ENCODE peak calls at places on chromosomes 5 and 9, in ten cellular contexts. I is HFF-Myc; F is nephron progenitor cell; M is activated CD8-positive, alpha-beta T cell treated with anti-CD3 and anti-CD28 coated beads for 36 hours; G is CD8-positive, alpha-beta T cell; L is Calu3; Y is H1; R is fibroblast of pulmonary artery; D is GM10248; X is uterus. V is an unnamed sample.

GRCh38 chr5:17396247-17396646 is 101.8 kb upstream of the TAF11L2 start:
- DNase-seq in I (no peak), L (no peak), G (no peak), Y (no peak), D (no peak), M (no peak), R (no peak), X (no peak), F (no peak), V (no peak)

GRCh38 chr5:139037732-139038131 is 160.4 kb downstream of the SIL1 start:
- DNase-seq in I (no peak), Y (no peak), G (no peak), F (no peak), M (no peak), R (no peak), D (no peak), X (no peak), L (no peak), V (no peak)

GRCh38 chr5:141349917-141350619 is at the start of gene PCDHGB1:
- DNase-seq in I (no peak), M (peak; percentile 56), G (no peak), D (peak; percentile 68), Y (peak; percentile 83), L (no peak), R (peak; percentile 66), F (peak; percentile 38), X (no peak), V (peak; percentile 76)

GRCh38 chr5:9365501-9365900 is 180.4 kb downstream of the SEMA5A start:
- DNase-seq in I (no peak), Y (no peak), L (no peak), R (no peak), D (no peak), M (no peak), G (no peak), X (no peak), F (no peak), V (no peak)

GRCh38 chr9:134629061-134629585 is 12.5 kb upstream of the COL5A1 start:
- DNase-seq in R (no peak), Y (no peak), F (no peak), I (no peak), G (no peak), D (no peak), X (peak; percentile 5), L (no peak), M (no peak), V (no peak)

GRCh38 chr5:141369994-141370848 is at the start of gene PCDHGB3:
- DNase-seq in R (peak; percentile 77), I (no peak), L (peak; percentile 41), M (peak; percentile 48), X (no peak), G (no peak), D (peak; percentile 74), Y (no peak), F (no peak), V (peak; percentile 57)

GRCh38 chr9:121499427-121500164 is at the start of gene GGTA1:
- DNase-seq in D (peak; percentile 52), M (peak; percentile 20), Y (peak; percentile 71), L (peak; percentile 14), I (no peak), G (no peak), F (peak; percentile 72), X (peak; percentile 48), R (peak; percentile 71), V (peak; percentile 72)

GRCh38 chr5:125274938-125275759 is 528.7 kb upstream of the ZNF608 start:
- DNase-seq in M (no peak), D (no peak), F (no peak), I (no peak), G (no peak), L (no peak), Y (no peak), X (peak; percentile 17), R (peak; percentile 14), V (no peak)

GRCh38 chr9:137470785-137471184 is 11.7 kb upstream of the NSMF start:
- DNase-seq in I (no peak), X (no peak), G (no peak), D (no peak), R (no peak), L (no peak), Y (no peak), F (no peak), M (peak; percentile 65), V (no peak)

GRCh38 chr5:1178529-1179382 is 22.6 kb upstream of the SLC6A19 start:
- DNase-seq in Y (no peak), I (no peak), G (no peak), M (no peak), D (no peak), X (no peak), R (no peak), F (no peak), L (no peak), V (no peak)

GRCh38 chr5:407801-408268 is 35.1 kb upstream of the EXOC3 start:
- DNase-seq in I (no peak), X (no peak), F (no peak), Y (no peak), G (peak; percentile 11), R (no peak), M (no peak), L (no peak), D (no peak), V (no peak)

GRCh38 chr9:36566813-36567217 is 5.9 kb upstream of the MELK start:
- DNase-seq in X (no peak), L (no peak), I (no peak), D (no peak), Y (no peak), G (no peak), F (no peak), M (no peak), R (peak; percentile 23), V (no peak)

GRCh38 chr5:58683567-58683966 is 100.7 kb downstream of the RAB3C start:
- DNase-seq in G (no peak), F (no peak), R (no peak), L (no peak), D (no peak), X (no peak), I (no peak), M (no peak), Y (no peak), V (no peak)

GRCh38 chr9:92728831-92729734 is 35.5 kb downstream of the BICD2 start:
- DNase-seq in Y (peak; percentile 39), X (no peak), M (no peak), D (peak; percentile 75), L (no peak), F (peak; percentile 30), I (no peak), G (peak; percentile 44), R (no peak), V (peak; percentile 80)
- TF ChIP-seq CTCF in Y (peak; percentile 64), X (no peak), M (no peak), D (peak; percentile 44), L (no peak), F (no peak), I (peak; percentile 71), G (no peak), R (no peak), V (no peak)

DNA sequence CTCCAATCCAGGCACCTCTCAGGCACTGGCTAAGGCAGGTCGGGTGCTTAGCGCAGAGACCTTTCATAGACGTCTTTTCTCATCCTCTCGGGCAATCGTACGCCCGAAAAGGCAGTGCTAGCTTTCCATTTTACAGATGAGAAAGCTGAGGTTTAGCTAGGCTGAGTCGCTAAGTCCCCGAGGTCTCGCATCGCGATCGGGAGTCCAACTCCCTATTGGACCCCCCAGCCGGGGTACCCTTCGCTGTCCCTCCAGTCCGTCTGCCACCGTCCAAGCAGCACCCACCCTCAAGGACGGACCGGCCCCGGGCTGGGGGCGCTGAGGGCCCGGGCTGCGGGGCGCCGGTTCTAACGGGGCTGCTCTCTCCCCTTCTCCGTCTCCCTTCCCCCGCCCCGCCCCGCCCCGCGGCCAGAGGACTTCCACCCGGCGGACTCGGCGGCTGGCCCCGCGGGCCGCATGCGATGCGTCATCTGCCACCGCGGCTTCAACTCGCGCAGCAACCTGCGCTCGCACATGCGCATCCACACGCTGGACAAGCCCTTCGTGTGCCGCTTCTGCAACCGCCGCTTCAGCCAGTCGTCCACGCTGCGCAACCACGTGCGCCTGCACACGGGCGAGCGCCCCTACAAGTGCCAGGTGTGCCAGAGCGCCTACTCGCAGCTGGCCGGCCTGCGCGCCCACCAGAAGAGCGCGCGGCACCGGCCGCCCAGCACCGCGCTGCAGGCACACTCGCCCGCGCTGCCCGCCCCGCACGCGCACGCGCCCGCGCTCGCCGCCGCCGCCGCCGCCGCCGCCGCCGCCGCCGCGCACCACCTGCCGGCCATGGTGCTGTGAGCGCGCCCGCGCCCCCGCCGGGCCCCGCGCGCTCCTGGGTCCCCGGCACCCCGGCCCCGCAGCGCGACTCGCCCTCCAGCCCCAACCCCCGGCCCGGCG is 12.5 kb upstream of the EXOSC2 start:
- DNase-seq in Y (peak; percentile 83), X (peak; percentile 58), L (peak; percentile 70), G (peak; percentile 62), R (peak; percentile 84), I (peak; percentile 71), F (peak; percentile 81), M (peak; percentile 71), D (peak; percentile 75), V (peak; percentile 82)
- TF ChIP-seq CTCF in Y (no peak), X (no peak), L (no peak), G (no peak), R (no peak), I (no peak), F (no peak), M (no peak), D (no peak), V (no peak)

DNA sequence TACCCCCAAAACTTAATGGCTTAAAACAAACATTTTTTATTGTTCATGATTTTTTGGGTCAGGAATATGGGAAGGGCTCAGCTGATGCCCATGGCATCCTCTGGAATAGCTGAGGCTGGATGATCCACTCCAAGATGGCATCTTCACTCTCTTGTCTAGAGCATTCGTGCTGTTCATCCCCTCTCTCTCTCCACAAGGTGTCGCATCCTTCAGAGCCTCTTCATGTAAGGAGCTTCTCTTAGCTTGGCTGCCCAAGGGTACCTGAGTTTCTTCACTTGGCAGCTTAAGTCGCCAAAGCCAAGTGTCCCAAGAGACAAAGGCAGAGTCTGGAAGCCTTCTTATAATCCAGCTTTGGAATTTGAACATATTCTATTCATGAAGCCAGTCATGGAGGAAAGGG is 294.7 kb downstream of the CHSY3 start:
- DNase-seq in F (no peak), M (no peak), Y (no peak), L (no peak), G (no peak), R (peak; percentile 63), D (peak; percentile 7), I (peak; percentile 7), X (no peak), V (peak; percentile 16)
- TF ChIP-seq CTCF in F (no peak), M (no peak), Y (no peak), L (no peak), G (no peak), R (peak; percentile 50), D (no peak), I (peak; percentile 36), X (no peak), V (peak; percentile 26)

GRCh38 chr5:68333649-68334549 is 118.3 kb downstream of the PIK3R1 start:
- DNase-seq in M (no peak), I (peak; percentile 73), R (peak; percentile 83), D (no peak), X (no peak), F (no peak), L (peak; percentile 26), Y (no peak), G (no peak), V (no peak)
- TF ChIP-seq CTCF in M (no peak), I (peak; percentile 46), R (peak; percentile 45), D (no peak), X (no peak), F (no peak), L (no peak), Y (no peak), G (no peak), V (no peak)

GRCh38 chr9:25678147-25678666 is at the start of gene TUSC1:
- DNase-seq in G (no peak), R (peak; percentile 81), X (peak; percentile 87), F (peak; percentile 4), D (peak; percentile 15), L (peak; percentile 78), Y (peak; percentile 76), M (peak; percentile 10), I (peak; percentile 20), V (no peak)
- TF ChIP-seq CTCF in G (no peak), R (no peak), X (peak; percentile 9), F (no peak), D (no peak), L (no peak), Y (no peak), M (no peak), I (no peak), V (no peak)